ENCODE peak calls at places on chromosomes 4 and X, in ten cellular contexts. M is right lobe of liver, U is fibroblast of lung, R is AG09319, S is lower leg skin, T is AG04450, F is RWPE2, C is osteoblast, P is nephron progenitor cell, Q is esophagus squamous epithelium. J is an unnamed sample.

GRCh38 chr4:169268951-169269781 is 1.6 kb downstream of the SH3RF1 start:
- DNase-seq in M (no peak), U (peak), R (no peak), S (no peak), T (peak), F (no peak), C (peak), P (no peak), Q (no peak), J (peak)

GRCh38 chr4:184812651-184813181 is 13.1 kb downstream of the ACSL1 start:
- DNase-seq in M (no peak), U (peak), R (no peak), S (peak), T (no peak), F (no peak), C (peak), P (no peak), Q (no peak), J (no peak)

GRCh38 chrX:11437642-11438379 is 144.6 kb downstream of the AMELX start:
- DNase-seq in M (peak), U (peak), R (peak), S (no peak), T (no peak), F (no peak), C (no peak), P (no peak), Q (no peak), J (no peak)

GRCh38 chrX:78979789-78980464 is 34.7 kb downstream of the P2RY10 start:
- DNase-seq in M (no peak), U (no peak), R (no peak), S (no peak), T (no peak), F (no peak), C (no peak), P (no peak), Q (no peak), J (no peak)

GRCh38 chr4:147094228-147094627 is 148.6 kb upstream of the TTC29 start:
- DNase-seq in M (no peak), U (no peak), R (no peak), S (no peak), T (no peak), F (no peak), C (no peak), P (no peak), Q (no peak), J (no peak)

GRCh38 chrX:81286608-81287007 is 84.7 kb downstream of the SH3BGRL start:
- DNase-seq in M (no peak), U (no peak), R (no peak), S (no peak), T (no peak), F (no peak), C (no peak), P (no peak), Q (no peak), J (no peak)

GRCh38 chrX:103398321-103398937 is 22.1 kb downstream of the BEX3 start:
- DNase-seq in M (no peak), U (peak), R (no peak), S (no peak), T (no peak), F (no peak), C (peak), P (no peak), Q (no peak), J (no peak)

GRCh38 chrX:41337140-41337539 is 3.2 kb downstream of the DDX3X start:
- DNase-seq in M (no peak), U (no peak), R (no peak), S (no peak), T (no peak), F (no peak), C (no peak), P (no peak), Q (no peak), J (no peak)

GRCh38 chr4:78356251-78356650 is 195.3 kb upstream of the ANXA3 start:
- DNase-seq in M (no peak), U (peak), R (no peak), S (no peak), T (no peak), F (no peak), C (no peak), P (no peak), Q (no peak), J (no peak)

GRCh38 chrX:43949669-43950068 is 23.5 kb downstream of the NDP start:
- DNase-seq in M (peak), U (no peak), R (no peak), S (no peak), T (no peak), F (no peak), C (no peak), P (peak), Q (no peak), J (peak)

GRCh38 chr4:70721747-70722146 is at the start of gene RUFY3:
- DNase-seq in M (no peak), U (peak), R (peak), S (no peak), T (peak), F (no peak), C (peak), P (no peak), Q (no peak), J (peak)

GRCh38 chr4:3320361-3321023 is 27.7 kb downstream of the RGS12 start:
- DNase-seq in M (peak), U (no peak), R (no peak), S (peak), T (no peak), F (no peak), C (no peak), P (no peak), Q (no peak), J (no peak)

GRCh38 chr4:3322059-3322550 is 29.3 kb downstream of the RGS12 start:
- DNase-seq in M (peak), U (peak), R (no peak), S (peak), T (no peak), F (no peak), C (no peak), P (no peak), Q (no peak), J (no peak)

GRCh38 chr4:3321295-3321889 is 28.6 kb downstream of the RGS12 start:
- DNase-seq in M (peak), U (no peak), R (no peak), S (peak), T (no peak), F (no peak), C (no peak), P (no peak), Q (no peak), J (no peak)

GRCh38 chr4:3323071-3323481 is 30.3 kb downstream of the RGS12 start:
- DNase-seq in M (peak), U (no peak), R (no peak), S (peak), T (no peak), F (no peak), C (no peak), P (no peak), Q (no peak), J (no peak)

GRCh38 chr4:3324093-3324815 is 31.4 kb downstream of the RGS12 start:
- DNase-seq in M (no peak), U (no peak), R (no peak), S (peak), T (no peak), F (no peak), C (no peak), P (no peak), Q (no peak), J (no peak)
- TF ChIP-seq CTCF in M (no peak), U (no peak), R (no peak), S (no peak), T (no peak), F (no peak), C (no peak), P (peak), Q (no peak), J (no peak)

GRCh38 chr4:177051473-177052060 is 258.1 kb upstream of the NEIL3 start:
- DNase-seq in M (no peak), U (no peak), R (no peak), S (no peak), T (no peak), F (no peak), C (no peak), P (peak), Q (no peak), J (no peak)
- TF ChIP-seq CTCF in M (peak), U (peak), R (peak), S (no peak), T (peak), F (peak), C (peak), P (peak), Q (peak), J (peak)

GRCh38 chrX:87337267-87337666 is 180.3 kb upstream of the KLHL4 start:
- DNase-seq in M (no peak), U (no peak), R (no peak), S (no peak), T (no peak), F (no peak), C (no peak), P (no peak), Q (no peak), J (no peak)
- TF ChIP-seq CTCF in M (peak), U (no peak), R (no peak), S (no peak), T (no peak), F (no peak), C (no peak), P (no peak), Q (no peak), J (no peak)

GRCh38 chr4:65670331-65671031 is at the start of gene EPHA5:
- DNase-seq in M (peak), U (peak), R (peak), S (peak), T (peak), F (peak), C (peak), P (peak), Q (no peak), J (peak)
- TF ChIP-seq CTCF in M (no peak), U (no peak), R (no peak), S (no peak), T (peak), F (no peak), C (no peak), P (peak), Q (no peak), J (peak)

DNA sequence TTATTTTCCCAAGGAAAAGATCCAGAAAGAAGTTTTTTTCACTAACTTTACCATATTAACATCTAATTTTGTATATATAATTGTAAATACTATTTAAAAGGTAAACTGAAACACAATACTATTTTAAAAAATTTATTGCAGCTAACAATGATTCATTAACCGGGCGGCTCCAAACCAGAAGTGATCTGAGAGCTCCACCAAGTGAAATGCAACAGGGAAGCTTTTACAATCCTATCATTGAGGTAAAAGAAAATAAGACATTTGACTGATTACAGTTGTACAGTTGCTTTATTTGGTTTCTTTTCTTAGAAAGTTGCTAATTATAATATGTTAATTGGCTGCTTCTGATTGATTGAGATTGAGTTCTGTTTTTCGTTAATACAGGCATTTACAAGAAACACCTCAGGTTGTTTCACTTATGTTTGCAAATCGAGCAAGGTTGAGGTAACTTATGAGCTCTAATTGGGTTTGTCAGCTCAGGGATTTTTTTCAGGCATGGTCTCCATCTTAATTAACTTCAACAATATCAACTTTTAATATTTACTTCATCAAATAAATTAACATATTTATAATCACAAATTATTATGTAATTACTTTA is 220.2 kb upstream of the UGT8 start:
- DNase-seq in M (no peak), U (peak), R (no peak), S (no peak), T (peak), F (no peak), C (no peak), P (no peak), Q (no peak), J (no peak)
- TF ChIP-seq CTCF in M (peak), U (peak), R (peak), S (no peak), T (peak), F (peak), C (peak), P (no peak), Q (no peak), J (no peak)

DNA sequence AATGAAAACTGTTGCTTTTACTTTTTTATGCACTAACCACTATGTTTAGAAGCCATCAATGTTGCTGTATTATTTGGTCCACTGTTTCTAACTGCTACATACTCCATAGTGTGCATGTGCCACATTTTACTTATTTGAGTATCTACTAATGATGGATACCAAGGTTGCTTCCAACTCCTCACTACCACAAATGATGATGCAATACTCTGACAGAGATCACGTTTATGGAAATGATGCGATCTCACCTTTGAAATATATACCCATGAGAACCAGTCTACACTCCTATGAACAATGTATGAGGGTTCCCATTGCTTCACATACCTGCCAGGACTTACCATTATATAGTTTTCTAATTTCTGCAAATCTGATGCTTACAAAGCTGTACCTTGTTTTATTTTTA is 44.2 kb downstream of the HUWE1 start:
- DNase-seq in M (no peak), U (no peak), R (no peak), S (no peak), T (no peak), F (no peak), C (no peak), P (no peak), Q (no peak), J (no peak)
- TF ChIP-seq CTCF in M (no peak), U (no peak), R (no peak), S (no peak), T (no peak), F (no peak), C (no peak), P (no peak), Q (no peak), J (no peak)

DNA sequence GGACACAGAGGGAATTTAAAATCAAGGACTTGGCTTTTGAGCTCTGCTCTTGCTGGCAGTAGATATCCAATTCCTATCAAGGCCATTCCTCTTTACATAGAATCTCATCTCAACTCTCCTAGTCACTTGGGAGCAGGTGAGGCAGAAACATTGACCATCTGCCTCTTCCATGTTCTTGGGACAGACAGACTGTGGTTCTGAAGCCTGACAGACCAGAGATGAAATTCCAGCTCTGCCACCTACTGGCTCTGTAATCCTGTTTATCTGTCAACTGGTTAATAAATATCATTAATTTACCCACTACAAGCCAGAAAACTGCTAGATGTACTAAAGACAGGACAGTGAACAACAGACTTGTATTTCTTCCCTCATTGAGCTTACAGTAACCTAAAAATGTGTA is 300.8 kb downstream of the ADGRL3 start:
- DNase-seq in M (no peak), U (peak), R (no peak), S (no peak), T (no peak), F (no peak), C (no peak), P (no peak), Q (no peak), J (no peak)
- TF ChIP-seq CTCF in M (no peak), U (peak), R (no peak), S (no peak), T (no peak), F (peak), C (no peak), P (no peak), Q (no peak), J (no peak)

GRCh38 chr4:24971192-24971591 is 58.4 kb upstream of the CCDC149 start:
- DNase-seq in M (no peak), U (no peak), R (no peak), S (no peak), T (no peak), F (no peak), C (no peak), P (no peak), Q (no peak), J (no peak)
- TF ChIP-seq CTCF in M (no peak), U (no peak), R (no peak), S (no peak), T (no peak), F (no peak), C (no peak), P (no peak), Q (no peak), J (no peak)

DNA sequence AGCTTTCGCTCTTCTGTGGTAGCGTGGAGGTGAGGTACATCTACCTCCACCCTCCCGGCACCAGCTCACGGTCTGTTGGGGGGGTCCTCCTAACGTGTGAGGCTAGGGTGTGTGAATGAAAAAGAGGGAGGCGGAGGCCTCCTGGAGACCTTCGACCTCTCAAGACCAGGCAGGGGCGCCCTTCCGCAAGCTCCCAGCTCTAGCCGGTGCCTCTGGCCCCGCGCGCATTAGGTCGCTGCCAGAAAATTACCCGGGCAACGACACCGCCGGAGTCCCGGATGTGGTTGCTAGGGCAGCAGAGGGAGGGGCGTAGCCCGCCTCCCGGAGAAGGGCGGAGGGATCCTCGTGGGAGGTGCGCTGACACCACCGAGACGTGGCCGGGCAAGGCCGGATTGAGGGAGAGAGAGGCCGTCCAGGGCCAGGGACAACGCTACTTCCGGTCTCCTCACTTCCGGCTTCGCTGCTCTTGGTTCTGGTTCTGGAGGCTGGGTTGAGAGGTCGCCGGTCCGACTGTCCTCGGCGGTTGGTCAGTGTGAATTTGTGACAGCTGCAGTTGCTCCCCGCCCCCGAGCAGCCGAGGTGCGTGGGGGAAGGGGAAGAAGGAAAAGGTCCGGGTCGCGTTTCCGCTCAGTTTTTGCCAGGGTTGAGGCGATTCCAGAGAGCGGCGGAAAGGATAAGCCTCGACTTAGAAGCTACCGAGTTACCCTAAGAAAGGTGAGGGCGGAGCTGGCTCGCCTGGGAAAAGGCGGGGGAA is at the start of the genes ARFIP1 and TIGD4:
- DNase-seq in M (peak), U (peak), R (peak), S (peak), T (peak), F (peak), C (peak), P (peak), Q (peak), J (peak)
- TF ChIP-seq CTCF in M (peak), U (peak), R (peak), S (no peak), T (peak), F (peak), C (no peak), P (no peak), Q (no peak), J (no peak)

J was measured in glutamatergic neuron.